ENCODE peak calls at places on chromosome 10, in five cellular contexts. A is GM12878, H is HepG2, U is A549, T is K562. R is an unnamed sample.

GRCh38 chr10:28679941-28680752 is 2.8 kb downstream of the BAMBI start:
- DNase-seq in A (no peak), H (peak; percentile 58), U (no peak), T (no peak), R (peak; percentile 57)

GRCh38 chr10:75261813-75262725 is 26.3 kb upstream of the COMTD1 start:
- DNase-seq in A (no peak), H (peak; percentile 24), U (no peak), T (no peak), R (no peak)

GRCh38 chr10:98205351-98205750 is 62.6 kb downstream of the LOXL4 start:
- DNase-seq in A (no peak), H (no peak), U (no peak), T (no peak), R (no peak)

GRCh38 chr10:121032460-121032859 is 181.3 kb downstream of the WDR11 start:
- DNase-seq in A (no peak), H (no peak), U (no peak), T (peak; percentile 5), R (no peak)

GRCh38 chr10:126042354-126042753 is 146.0 kb downstream of the FANK1 start:
- DNase-seq in A (no peak), H (no peak), U (no peak), T (no peak), R (no peak)

GRCh38 chr10:116278832-116279231 is 5.8 kb upstream of the GFRA1 start:
- DNase-seq in A (no peak), H (no peak), U (no peak), T (no peak), R (no peak)

GRCh38 chr10:86348321-86349210 is 18.0 kb downstream of the GRID1 start:
- DNase-seq in A (no peak), H (peak; percentile 19), U (no peak), T (peak; percentile 14), R (no peak)

GRCh38 chr10:82628373-82628772 is 753.4 kb downstream of the NRG3 start:
- DNase-seq in A (no peak), H (no peak), U (no peak), T (no peak), R (no peak)

GRCh38 chr10:123972481-123973401 is 81.1 kb upstream of the CPXM2 start:
- DNase-seq in A (no peak), H (no peak), U (no peak), T (no peak), R (no peak)

GRCh38 chr10:85601526-85601925 is 765.1 kb downstream of the GRID1 start:
- DNase-seq in A (no peak), H (no peak), U (no peak), T (no peak), R (no peak)

GRCh38 chr10:91120348-91120747 is 100.1 kb upstream of the PCGF5 start:
- DNase-seq in A (no peak), H (no peak), U (no peak), T (no peak), R (no peak)

GRCh38 chr10:99859585-99859984 is 77.1 kb downstream of the ABCC2 start:
- DNase-seq in A (no peak), H (peak; percentile 52), U (no peak), T (no peak), R (peak; percentile 59)

GRCh38 chr10:67803588-67804394 is 34.2 kb downstream of the DNAJC12 start:
- DNase-seq in A (no peak), H (peak; percentile 94), U (peak; percentile 25), T (no peak), R (no peak)

GRCh38 chr10:108785011-108785410 is 1138.3 kb downstream of the XPNPEP1 start:
- DNase-seq in A (no peak), H (no peak), U (no peak), T (no peak), R (no peak)

GRCh38 chr10:30422981-30423654 is 10.9 kb upstream of the MAP3K8 start:
- DNase-seq in A (no peak), H (peak; percentile 89), U (peak; percentile 89), T (no peak), R (peak; percentile 46)

GRCh38 chr10:95867866-95868265 is 39.9 kb upstream of the CC2D2B start:
- DNase-seq in A (no peak), H (no peak), U (no peak), T (no peak), R (no peak)

GRCh38 chr10:69406302-69406811 is 10.4 kb downstream of the TACR2 start:
- DNase-seq in A (no peak), H (no peak), U (no peak), T (no peak), R (no peak)

GRCh38 chr10:107264742-107265141 is 100.2 kb upstream of the SORCS1 start:
- DNase-seq in A (no peak), H (no peak), U (no peak), T (peak; percentile 7), R (no peak)

GRCh38 chr10:86295351-86295750 is 71.2 kb downstream of the GRID1 start:
- DNase-seq in A (no peak), H (no peak), U (no peak), T (no peak), R (no peak)

GRCh38 chr10:69340695-69341094 is 62.4 kb downstream of the HK1 start:
- DNase-seq in A (no peak), H (no peak), U (no peak), T (no peak), R (no peak)

GRCh38 chr10:31582365-31583052 is 263.5 kb downstream of the ZEB1 start:
- DNase-seq in A (no peak), H (no peak), U (peak; percentile 66), T (no peak), R (peak; percentile 35)

GRCh38 chr10:76582536-76582935 is 1055.1 kb downstream of the KCNMA1 start:
- DNase-seq in A (no peak), H (no peak), U (no peak), T (no peak), R (no peak)

GRCh38 chr10:63611078-63611477 is 89.9 kb downstream of the REEP3 start:
- DNase-seq in A (no peak), H (no peak), U (no peak), T (no peak), R (peak; percentile 60)

GRCh38 chr10:18759575-18759974 is 100.3 kb downstream of the ARL5B start:
- DNase-seq in A (no peak), H (no peak), U (no peak), T (no peak), R (no peak)

GRCh38 chr10:70742537-70743429 is 42.4 kb downstream of the TBATA start:
- DNase-seq in A (no peak), H (peak; percentile 57), U (no peak), T (peak; percentile 62), R (peak; percentile 59)

GRCh38 chr10:26177341-26177740 is 39.2 kb upstream of the GAD2 start:
- DNase-seq in A (no peak), H (no peak), U (no peak), T (no peak), R (no peak)
- TF ChIP-seq MYC in A (no peak), H (no peak), U (no peak), T (no peak), R (no peak)

DNA sequence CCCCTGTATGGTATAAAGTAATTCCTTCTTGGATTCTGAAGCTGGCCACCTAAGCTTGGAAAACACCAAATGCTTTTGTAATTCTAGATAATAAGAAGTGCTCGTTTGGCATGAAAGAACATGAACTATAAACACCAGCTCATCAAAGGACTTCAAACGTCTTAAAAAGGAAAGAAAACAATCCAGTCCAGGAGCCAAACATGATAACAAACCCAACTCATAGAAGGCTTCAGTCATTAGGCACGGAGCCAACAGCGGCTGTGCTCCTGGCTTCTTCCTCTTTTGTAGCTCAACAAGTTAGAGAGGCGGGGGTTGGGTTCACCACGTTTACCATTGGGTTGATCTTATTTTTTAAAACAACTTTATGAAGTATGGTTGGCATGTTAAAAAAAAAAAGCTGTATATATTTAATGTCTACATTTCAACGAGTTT is 56.4 kb upstream of the ECHDC3 start:
- DNase-seq in A (peak; percentile 81), H (peak; percentile 47), U (no peak), T (peak; percentile 68), R (peak; percentile 95)
- H3K4me1 ChIP-seq in A (peaks cover 48% of the 10 kb centered on the region), H (peaks cover 84% of the 10 kb centered on the region), U (peaks cover 16% of the 10 kb centered on the region), T (peaks cover 44% of the 10 kb centered on the region), R (peaks cover 27% of the 10 kb centered on the region)

GRCh38 chr10:43204943-43205671 is 61.8 kb downstream of the RASGEF1A start:
- DNase-seq in A (peak; percentile 11), H (peak; percentile 38), U (peak; percentile 68), T (peak; percentile 66), R (peak; percentile 50)

GRCh38 chr10:43204394-43204942 is 62.4 kb downstream of the RASGEF1A start:
- DNase-seq in A (no peak), H (no peak), U (no peak), T (no peak), R (no peak)

GRCh38 chr10:43206391-43207235 is 60.3 kb downstream of the RASGEF1A start:
- DNase-seq in A (no peak), H (no peak), U (no peak), T (no peak), R (no peak)

GRCh38 chr10:43203491-43204393 is 63.1 kb downstream of the RASGEF1A start:
- DNase-seq in A (no peak), H (no peak), U (no peak), T (peak; percentile 93), R (no peak)

DNA sequence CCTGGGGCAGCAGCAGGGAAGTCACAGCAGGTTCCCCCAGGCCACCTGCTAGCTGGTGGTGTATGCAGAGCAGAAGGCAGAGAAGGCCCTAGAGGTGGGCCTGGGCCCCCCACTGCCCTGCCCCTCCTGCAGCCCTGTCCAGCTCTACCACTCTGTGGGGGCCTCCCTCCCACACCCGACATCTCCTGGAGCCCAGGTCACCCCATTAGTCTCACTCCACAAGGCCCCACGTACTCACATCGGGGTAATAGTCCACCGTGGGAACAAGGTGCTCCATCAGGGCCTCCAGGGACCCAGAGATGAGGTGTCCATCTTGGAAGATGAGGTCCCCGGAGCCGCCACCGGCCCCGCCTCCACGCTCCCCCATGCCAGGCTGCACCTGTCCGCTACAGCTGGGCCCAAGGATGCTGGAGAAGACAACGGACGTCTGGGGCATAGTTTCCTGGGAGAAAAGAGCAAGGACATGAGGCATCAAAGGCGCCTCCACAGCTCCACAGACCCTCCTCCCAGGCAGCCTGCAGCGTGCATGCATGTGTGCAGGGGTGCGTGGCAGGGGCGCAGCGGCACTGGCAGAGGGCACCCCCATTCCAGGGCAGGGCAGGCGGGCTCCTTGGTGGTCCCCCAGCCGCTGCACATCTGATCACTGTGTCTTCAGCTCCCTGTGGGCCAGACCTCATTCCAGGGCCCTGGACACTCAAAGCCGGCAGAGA is 61.0 kb downstream of the RASGEF1A start:
- DNase-seq in A (no peak), H (no peak), U (no peak), T (no peak), R (no peak)
- TF ChIP-seq MYC in A (no peak), H (no peak), U (no peak), T (no peak), R (no peak)

DNA sequence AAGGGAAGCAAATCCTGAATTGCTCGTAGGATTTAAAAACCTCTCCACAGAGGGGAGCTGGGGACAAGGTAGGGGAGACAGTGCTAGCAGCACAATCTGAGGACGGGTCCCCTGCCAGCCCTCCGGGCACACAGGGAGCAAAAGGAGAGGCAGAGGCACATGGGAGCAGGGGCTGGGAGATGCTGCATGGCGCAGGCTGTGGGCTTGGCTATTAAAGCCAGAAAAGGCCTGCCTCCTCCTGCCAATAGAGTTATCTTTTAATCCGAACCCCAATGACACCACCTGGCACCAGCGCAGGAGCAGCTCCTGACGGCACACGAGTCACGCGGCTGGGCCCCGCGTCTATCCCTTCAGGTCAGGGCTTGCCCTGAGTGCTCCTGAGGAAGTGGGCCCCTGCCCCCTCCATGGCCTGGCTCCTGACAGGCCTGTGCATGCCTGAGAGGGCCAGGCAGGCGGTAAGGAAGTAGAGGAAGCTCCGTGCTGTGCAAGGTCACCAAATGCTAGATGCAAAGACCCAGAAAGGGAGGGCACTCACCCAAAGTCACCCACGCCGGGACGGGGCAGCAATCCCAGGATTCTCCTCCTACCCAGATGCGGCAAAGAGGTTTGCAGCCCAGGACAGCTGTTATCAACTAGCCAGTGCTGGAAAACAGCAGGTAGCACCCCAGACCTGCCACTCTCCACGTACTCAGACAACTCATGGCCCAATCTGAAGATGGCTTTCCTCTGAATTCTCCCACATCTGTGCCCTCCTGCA is 28.1 kb downstream of the DLG5 start:
- DNase-seq in A (no peak), H (no peak), U (no peak), T (no peak), R (peak; percentile 18)
- H3K4me1 ChIP-seq in A (peaks cover 10% of the 10 kb centered on the region), H (peaks cover 50% of the 10 kb centered on the region), U (peaks cover 31% of the 10 kb centered on the region), T (peaks cover 39% of the 10 kb centered on the region), R (no peaks in the 10 kb centered on the region)

R was measured in endothelial cell of umbilical vein.